ENCODE peak calls at places on chromosomes 3 and 15, in five cellular contexts. One of them, this sample, is unnamed. For H3K4me1, the result is how much of the 10 kb centered on the place peaks cover.

GRCh38 chr15:69762373-69763148 is 309.9 kb downstream of the RPLP1 start:
- DNase-seq in uterus: no peak
- DNase-seq in breast epithelium: no peak
- DNase-seq in CD8-positive, alpha-beta T cell: peak
- DNase-seq in stomach: no peak
- DNase-seq in this sample: no peak

GRCh38 chr3:160125188-160125587 is 100.0 kb upstream of the C3orf80 start:
- DNase-seq in uterus: no peak
- DNase-seq in breast epithelium: no peak
- DNase-seq in CD8-positive, alpha-beta T cell: no peak
- DNase-seq in stomach: no peak
- DNase-seq in this sample: no peak

GRCh38 chr3:138600341-138600740 is 6.3 kb upstream of the CEP70 start:
- DNase-seq in uterus: no peak
- DNase-seq in breast epithelium: peak
- DNase-seq in CD8-positive, alpha-beta T cell: no peak
- DNase-seq in stomach: no peak
- DNase-seq in this sample: no peak

GRCh38 chr3:17352620-17353019 is 389.8 kb downstream of the TBC1D5 start:
- DNase-seq in uterus: no peak
- DNase-seq in breast epithelium: no peak
- DNase-seq in CD8-positive, alpha-beta T cell: no peak
- DNase-seq in stomach: no peak
- DNase-seq in this sample: no peak

GRCh38 chr3:7640787-7641186 is 779.9 kb downstream of the GRM7 start:
- DNase-seq in uterus: no peak
- DNase-seq in breast epithelium: no peak
- DNase-seq in CD8-positive, alpha-beta T cell: no peak
- DNase-seq in stomach: no peak
- DNase-seq in this sample: no peak

GRCh38 chr15:33013827-33014445 is 180.6 kb downstream of the FMN1 start:
- DNase-seq in uterus: no peak
- DNase-seq in breast epithelium: no peak
- DNase-seq in CD8-positive, alpha-beta T cell: no peak
- DNase-seq in stomach: no peak
- DNase-seq in this sample: no peak

GRCh38 chr3:15754047-15754446 is 43.7 kb downstream of the ANKRD28 start:
- DNase-seq in uterus: no peak
- DNase-seq in breast epithelium: no peak
- DNase-seq in CD8-positive, alpha-beta T cell: no peak
- DNase-seq in stomach: no peak
- DNase-seq in this sample: no peak

GRCh38 chr15:83784975-83785374 is 131.1 kb downstream of the ADAMTSL3 start:
- DNase-seq in uterus: no peak
- DNase-seq in breast epithelium: no peak
- DNase-seq in CD8-positive, alpha-beta T cell: no peak
- DNase-seq in stomach: no peak
- DNase-seq in this sample: no peak

GRCh38 chr3:6421666-6422065 is 439.2 kb upstream of the GRM7 start:
- DNase-seq in uterus: no peak
- DNase-seq in breast epithelium: no peak
- DNase-seq in CD8-positive, alpha-beta T cell: no peak
- DNase-seq in stomach: no peak
- DNase-seq in this sample: no peak

GRCh38 chr15:43880406-43881184 is 53.8 kb downstream of the WDR76 start:
- DNase-seq in uterus: no peak
- DNase-seq in breast epithelium: no peak
- DNase-seq in CD8-positive, alpha-beta T cell: no peak
- DNase-seq in stomach: no peak
- DNase-seq in this sample: no peak

GRCh38 chr3:165521131-165521871 is 315.9 kb downstream of the BCHE start:
- DNase-seq in uterus: no peak
- DNase-seq in breast epithelium: no peak
- DNase-seq in CD8-positive, alpha-beta T cell: no peak
- DNase-seq in stomach: no peak
- DNase-seq in this sample: no peak

DNA sequence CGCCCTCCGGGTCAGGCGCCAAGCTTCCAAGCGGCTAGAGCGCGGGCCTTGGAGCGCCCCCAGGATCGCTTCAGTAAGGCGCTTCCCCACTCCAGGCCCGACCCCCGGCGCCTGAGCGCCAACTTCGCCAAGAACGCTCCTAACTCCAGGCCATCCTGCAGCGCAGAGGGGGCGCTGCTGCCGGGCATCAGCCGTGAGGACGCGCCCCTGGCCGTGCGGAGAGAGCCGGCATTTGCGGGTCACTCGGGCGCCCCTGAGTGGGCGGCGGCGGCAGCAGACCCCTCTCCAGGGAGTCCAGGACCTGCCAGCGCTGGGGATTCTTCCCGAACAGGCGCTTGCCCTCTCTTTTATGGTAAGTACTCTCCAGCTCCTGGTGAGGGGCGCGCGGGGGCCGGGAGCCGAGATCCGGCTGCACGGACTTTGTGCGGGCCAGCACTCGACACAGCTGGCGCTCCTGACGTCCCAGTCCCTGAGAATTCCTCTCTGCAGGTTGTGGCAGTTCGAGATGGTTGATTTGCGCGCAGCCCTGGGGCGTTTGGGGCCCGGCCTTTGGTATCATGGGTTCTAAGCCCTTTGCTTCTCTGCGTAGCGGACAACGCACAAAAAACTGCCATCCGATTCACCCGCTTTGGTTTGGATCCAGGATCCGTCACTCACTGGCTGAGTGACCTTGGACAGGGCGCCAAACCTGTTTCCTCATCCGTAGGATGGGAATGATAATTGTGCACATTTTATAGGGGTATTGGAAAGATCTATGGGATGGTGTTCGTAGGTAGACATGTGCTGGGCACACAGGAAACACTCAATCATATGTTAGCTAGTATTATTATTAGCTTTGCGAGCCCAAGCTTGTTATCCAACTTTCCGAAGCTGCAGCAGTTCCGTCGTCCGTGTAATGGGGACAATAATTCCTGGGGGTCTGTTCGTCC is 758 bp downstream of the SPSB4 start:
- DNase-seq in uterus: no peak
- DNase-seq in breast epithelium: no peak
- DNase-seq in CD8-positive, alpha-beta T cell: no peak
- DNase-seq in stomach: no peak
- DNase-seq in this sample: no peak
- H3K4me3 ChIP-seq in uterus: peak
- H3K4me3 ChIP-seq in breast epithelium: peak
- H3K4me3 ChIP-seq in CD8-positive, alpha-beta T cell: no peak
- H3K4me3 ChIP-seq in stomach: peak
- H3K4me3 ChIP-seq in this sample: peak

DNA sequence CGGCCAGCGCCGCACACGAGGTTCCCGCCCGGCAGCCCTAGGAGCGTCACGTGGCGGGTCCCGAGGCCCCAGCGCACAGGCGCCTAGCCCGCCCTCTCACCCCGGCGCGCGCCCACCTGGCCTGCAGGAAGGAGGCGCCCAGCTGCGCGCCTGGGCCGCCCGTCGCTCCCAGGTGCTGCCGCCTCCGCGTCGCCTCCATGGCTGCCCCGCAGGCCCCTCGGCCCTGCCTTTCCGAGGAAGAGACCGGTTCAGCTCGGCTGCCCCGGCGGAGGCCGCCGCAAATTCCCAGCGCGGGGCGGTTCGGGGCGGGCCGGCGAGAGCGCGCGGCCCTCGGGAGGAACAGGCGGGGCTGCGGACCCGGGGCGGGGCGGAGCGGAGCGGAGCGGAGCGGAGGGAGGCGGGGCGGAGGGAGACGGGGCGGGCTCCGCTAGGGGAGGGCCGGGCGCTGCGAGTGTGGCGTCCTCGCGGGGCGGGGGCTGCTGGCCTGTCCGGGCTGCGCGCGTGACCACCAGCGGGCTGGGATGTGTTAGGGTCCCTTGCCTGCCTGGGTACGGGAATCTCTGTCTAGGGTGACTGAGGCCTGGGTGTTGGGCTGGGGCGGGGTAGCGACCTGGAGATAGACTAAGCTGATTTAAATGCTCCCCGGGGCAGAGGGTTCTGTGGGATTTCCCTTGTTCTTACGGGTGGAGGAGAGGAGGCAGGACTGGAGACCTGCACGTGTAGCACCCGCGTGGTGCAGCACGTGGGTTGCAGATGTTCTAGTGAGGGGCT is at the start of gene CLN6:
- DNase-seq in uterus: peak
- DNase-seq in breast epithelium: peak
- DNase-seq in CD8-positive, alpha-beta T cell: peak
- DNase-seq in stomach: peak
- DNase-seq in this sample: no peak
- H3K4me1 ChIP-seq in uterus: under half
- H3K4me1 ChIP-seq in breast epithelium: under half
- H3K4me1 ChIP-seq in CD8-positive, alpha-beta T cell: under half
- H3K4me1 ChIP-seq in stomach: under half
- H3K4me1 ChIP-seq in this sample: under half

GRCh38 chr3:114596147-114596546 is 302.3 kb downstream of the TIGIT start:
- DNase-seq in uterus: no peak
- DNase-seq in breast epithelium: no peak
- DNase-seq in CD8-positive, alpha-beta T cell: no peak
- DNase-seq in stomach: no peak
- DNase-seq in this sample: no peak
- TF ChIP-seq CTCF in uterus: no peak
- TF ChIP-seq CTCF in breast epithelium: no peak
- TF ChIP-seq CTCF in CD8-positive, alpha-beta T cell: no peak
- TF ChIP-seq CTCF in stomach: no peak
- TF ChIP-seq CTCF in this sample: no peak

DNA sequence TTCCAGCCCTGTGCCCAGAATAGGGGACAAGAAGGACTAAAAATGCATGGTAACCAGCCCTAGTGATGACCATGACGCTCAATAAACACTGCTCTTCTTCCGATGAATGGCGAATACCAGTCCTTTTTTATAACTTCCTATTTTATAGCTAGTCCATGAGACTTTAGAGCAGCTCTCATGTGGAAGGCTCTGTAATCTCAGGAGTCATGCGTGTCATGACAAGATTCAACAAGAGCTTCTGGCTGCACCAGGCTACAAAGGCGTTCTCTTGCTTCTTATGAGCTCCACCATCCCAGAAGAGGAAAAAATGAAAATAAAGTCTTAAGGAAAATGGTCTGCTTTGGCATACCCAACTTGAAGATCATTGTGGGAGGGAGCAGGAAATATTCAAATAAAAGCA is 141.0 kb downstream of the TMCO5A start:
- DNase-seq in uterus: no peak
- DNase-seq in breast epithelium: no peak
- DNase-seq in CD8-positive, alpha-beta T cell: no peak
- DNase-seq in stomach: no peak
- DNase-seq in this sample: no peak
- H3K4me3 ChIP-seq in uterus: no peak
- H3K4me3 ChIP-seq in breast epithelium: no peak
- H3K4me3 ChIP-seq in CD8-positive, alpha-beta T cell: no peak
- H3K4me3 ChIP-seq in stomach: no peak
- H3K4me3 ChIP-seq in this sample: no peak

GRCh38 chr15:39582977-39583585 is 2.2 kb downstream of the THBS1 start:
- DNase-seq in uterus: no peak
- DNase-seq in breast epithelium: no peak
- DNase-seq in CD8-positive, alpha-beta T cell: no peak
- DNase-seq in stomach: no peak
- DNase-seq in this sample: no peak
- H3K4me1 ChIP-seq in uterus: under half
- H3K4me1 ChIP-seq in breast epithelium: under half
- H3K4me1 ChIP-seq in CD8-positive, alpha-beta T cell: under half
- H3K4me1 ChIP-seq in stomach: under half
- H3K4me1 ChIP-seq in this sample: under half

GRCh38 chr3:182484184-182484583 is 309.1 kb upstream of the ATP11B start:
- DNase-seq in uterus: no peak
- DNase-seq in breast epithelium: no peak
- DNase-seq in CD8-positive, alpha-beta T cell: no peak
- DNase-seq in stomach: no peak
- DNase-seq in this sample: no peak
- TF ChIP-seq CTCF in uterus: no peak
- TF ChIP-seq CTCF in breast epithelium: no peak
- TF ChIP-seq CTCF in CD8-positive, alpha-beta T cell: no peak
- TF ChIP-seq CTCF in stomach: no peak
- TF ChIP-seq CTCF in this sample: no peak

This sample was measured in thoracic aorta.